ENCODE peak calls at places on chromosomes 16 and 17, in ten cellular contexts. H is right lobe of liver, S is AG04449, T is heart left ventricle, X is cardiac muscle cell, W is HCT116, I is upper lobe of right lung, N is stomach, P is neural progenitor cell, R is GM23338. C is an unnamed sample.

GRCh38 chr17:46060461-46060860 is 61.4 kb downstream of the STH start:
- DNase-seq in H (no peak), S (no peak), T (no peak), X (no peak), W (no peak), I (no peak), N (no peak), P (no peak), R (no peak), C (no peak)

GRCh38 chr16:990516-991291 is 9.1 kb downstream of the SOX8 start:
- DNase-seq in H (no peak), S (no peak), T (no peak), X (no peak), W (no peak), I (no peak), N (no peak), P (peak), R (no peak), C (no peak)

GRCh38 chr16:49524578-49525315 is 151.1 kb downstream of the C16orf78 start:
- DNase-seq in H (no peak), S (no peak), T (no peak), X (no peak), W (no peak), I (no peak), N (no peak), P (no peak), R (no peak), C (no peak)

GRCh38 chr16:88599092-88599733 is 29.0 kb downstream of the ZC3H18 start:
- DNase-seq in H (peak), S (no peak), T (peak), X (peak), W (no peak), I (peak), N (peak), P (no peak), R (no peak), C (no peak)

GRCh38 chr16:88977028-88977844 is at the start of gene CBFA2T3:
- DNase-seq in H (peak), S (no peak), T (peak), X (peak), W (no peak), I (peak), N (peak), P (no peak), R (no peak), C (no peak)

GRCh38 chr16:67421030-67421429 is 4.8 kb upstream of the ZDHHC1 start:
- DNase-seq in H (no peak), S (no peak), T (no peak), X (no peak), W (no peak), I (no peak), N (no peak), P (no peak), R (peak), C (no peak)

GRCh38 chr16:50932348-50932916 is 190.5 kb downstream of the CYLD start:
- DNase-seq in H (no peak), S (no peak), T (no peak), X (peak), W (no peak), I (no peak), N (no peak), P (no peak), R (no peak), C (no peak)

GRCh38 chr16:2511128-2511785 is 2.5 kb upstream of the ATP6V0C start:
- DNase-seq in H (no peak), S (no peak), T (peak), X (peak), W (no peak), I (peak), N (peak), P (peak), R (peak), C (no peak)

GRCh38 chr16:1413684-1414531 is 596 bp downstream of the UNKL start:
- DNase-seq in H (no peak), S (no peak), T (no peak), X (peak), W (peak), I (peak), N (peak), P (peak), R (peak), C (no peak)

GRCh38 chr17:81037783-81038733 is 3.1 kb downstream of the BAIAP2 start:
- DNase-seq in H (peak), S (no peak), T (no peak), X (no peak), W (no peak), I (no peak), N (peak), P (no peak), R (peak), C (peak)

GRCh38 chr16:65697061-65697460 is 575.2 kb upstream of the CDH11 start:
- DNase-seq in H (no peak), S (no peak), T (no peak), X (peak), W (no peak), I (no peak), N (no peak), P (peak), R (no peak), C (no peak)

GRCh38 chr17:183021-183420 is 1.6 kb upstream of the DOC2B start:
- DNase-seq in H (no peak), S (no peak), T (no peak), X (no peak), W (no peak), I (no peak), N (no peak), P (no peak), R (no peak), C (no peak)

GRCh38 chr17:75672011-75672410 is 4.9 kb downstream of the SAP30BP start:
- DNase-seq in H (no peak), S (no peak), T (no peak), X (no peak), W (no peak), I (no peak), N (no peak), P (no peak), R (no peak), C (no peak)
- H3K4me3 ChIP-seq in H (no peak), S (no peak), T (no peak), X (no peak), W (no peak), I (no peak), N (no peak), P (no peak), R (no peak), C (no peak)

GRCh38 chr16:30395155-30395991 is at the start of gene ZNF48:
- DNase-seq in H (peak), S (peak), T (peak), X (peak), W (peak), I (peak), N (peak), P (peak), R (peak), C (peak)
- TF ChIP-seq CTCF in H (peak), S (peak), T (peak), X (no peak), W (no peak), I (no peak), N (no peak), P (peak), R (peak), C (peak)

DNA sequence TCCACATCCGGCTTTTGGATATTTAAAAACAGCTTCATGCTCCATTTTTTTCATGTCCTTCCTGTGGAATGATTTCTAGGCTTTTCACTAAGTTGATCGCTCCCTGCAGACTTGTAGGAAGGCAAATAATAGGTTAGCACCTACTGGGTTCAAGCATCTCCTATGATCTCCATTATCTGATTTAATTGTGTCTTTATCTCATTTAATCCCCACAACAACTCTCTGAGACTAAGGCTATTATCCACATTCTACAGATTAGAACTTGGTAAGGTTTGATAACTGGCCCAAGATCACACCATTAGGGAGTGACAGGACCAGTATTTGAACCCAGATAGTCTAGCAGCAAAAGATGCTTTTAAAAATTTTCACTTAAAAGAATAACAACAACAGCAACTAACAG is 46.2 kb upstream of the HOXB9 start:
- DNase-seq in H (no peak), S (no peak), T (no peak), X (no peak), W (no peak), I (no peak), N (no peak), P (no peak), R (no peak), C (no peak)
- H3K4me3 ChIP-seq in H (no peak), S (no peak), T (no peak), X (no peak), W (no peak), I (no peak), N (no peak), P (peak), R (peak), C (no peak)

GRCh38 chr16:15946257-15947044 is 3.0 kb upstream of the ABCC1 start:
- DNase-seq in H (no peak), S (peak), T (no peak), X (peak), W (no peak), I (no peak), N (no peak), P (no peak), R (no peak), C (peak)
- TF ChIP-seq CTCF in H (no peak), S (no peak), T (no peak), X (no peak), W (no peak), I (no peak), N (no peak), P (no peak), R (no peak), C (no peak)

GRCh38 chr16:23060458-23061320 is 88.6 kb downstream of the USP31 start:
- DNase-seq in H (peak), S (no peak), T (peak), X (peak), W (peak), I (no peak), N (peak), P (peak), R (peak), C (peak)

GRCh38 chr16:23061669-23062068 is 87.6 kb downstream of the USP31 start:
- DNase-seq in H (no peak), S (no peak), T (no peak), X (no peak), W (no peak), I (no peak), N (no peak), P (no peak), R (no peak), C (no peak)

GRCh38 chr16:23068337-23068736 is 80.9 kb downstream of the USP31 start:
- DNase-seq in H (no peak), S (no peak), T (no peak), X (no peak), W (no peak), I (no peak), N (no peak), P (no peak), R (no peak), C (no peak)

GRCh38 chr16:23062524-23062923 is 86.7 kb downstream of the USP31 start:
- DNase-seq in H (no peak), S (no peak), T (no peak), X (no peak), W (no peak), I (no peak), N (no peak), P (no peak), R (no peak), C (no peak)

DNA sequence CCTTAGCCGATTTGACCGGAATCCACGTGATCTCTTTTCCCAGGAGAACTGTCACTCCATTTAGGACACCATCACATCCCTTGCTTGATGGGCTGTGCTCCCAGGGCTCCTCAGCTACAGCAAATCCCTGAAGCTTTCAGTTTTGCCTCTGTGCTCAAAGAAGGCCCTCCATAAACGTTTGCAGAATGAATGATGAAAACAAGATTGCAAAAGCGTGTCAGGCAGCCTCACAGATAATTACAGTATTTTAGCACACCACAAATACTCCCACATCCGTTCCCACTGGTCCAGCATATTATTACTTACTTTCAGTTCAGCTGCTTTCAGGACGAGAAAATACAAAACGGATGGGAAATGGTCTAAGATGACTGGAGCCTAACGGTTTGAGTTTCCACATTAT is 84.6 kb downstream of the USP31 start:
- DNase-seq in H (no peak), S (no peak), T (no peak), X (peak), W (no peak), I (no peak), N (no peak), P (no peak), R (no peak), C (no peak)
- H3K4me3 ChIP-seq in H (no peak), S (no peak), T (no peak), X (no peak), W (no peak), I (no peak), N (no peak), P (no peak), R (no peak), C (no peak)